ENCODE peak calls at places on chromosomes 12 and 14, in eight cellular contexts. One of them, this sample, is unnamed.
A peak's percentile ranks its signal among the peaks of the same experiment; 100 is the strongest.

GRCh38 chr14:74491952-74492351 is 1.2 kb downstream of the NPC2 start:
- DNase-seq in AML-193: peak; percentile 67
- DNase-seq in foreskin fibroblast: peak; percentile 47
- DNase-seq in HT1080: peak; percentile 44
- DNase-seq in H7: peak; percentile 39
- DNase-seq in fibroblast of lung: peak; percentile 54
- DNase-seq in T-helper 22 cell: no peak
- DNase-seq in germinal center: peak; percentile 19
- DNase-seq in this sample: peak; percentile 63

GRCh38 chr12:106987846-106988245 is 900 bp upstream of the MTERF2 start:
- DNase-seq in T-helper 22 cell: no peak
- DNase-seq in germinal center: no peak
- DNase-seq in H7: no peak
- DNase-seq in foreskin fibroblast: no peak
- DNase-seq in fibroblast of lung: no peak
- DNase-seq in HT1080: no peak
- DNase-seq in AML-193: no peak
- DNase-seq in this sample: no peak

GRCh38 chr12:102249073-102249854 is 51.6 kb upstream of the PMCH start:
- DNase-seq in HT1080: peak; percentile 71
- DNase-seq in germinal center: no peak
- DNase-seq in T-helper 22 cell: no peak
- DNase-seq in AML-193: no peak
- DNase-seq in foreskin fibroblast: no peak
- DNase-seq in H7: no peak
- DNase-seq in fibroblast of lung: no peak
- DNase-seq in this sample: peak; percentile 53

GRCh38 chr14:103581954-103582703 is 19.4 kb downstream of the COA8 start:
- DNase-seq in germinal center: no peak
- DNase-seq in T-helper 22 cell: no peak
- DNase-seq in H7: peak; percentile 56
- DNase-seq in HT1080: no peak
- DNase-seq in AML-193: no peak
- DNase-seq in foreskin fibroblast: no peak
- DNase-seq in fibroblast of lung: no peak
- DNase-seq in this sample: no peak

GRCh38 chr12:108571604-108572165 is 9.3 kb downstream of the ISCU start:
- DNase-seq in foreskin fibroblast: no peak
- DNase-seq in fibroblast of lung: no peak
- DNase-seq in germinal center: no peak
- DNase-seq in T-helper 22 cell: no peak
- DNase-seq in AML-193: no peak
- DNase-seq in H7: no peak
- DNase-seq in HT1080: no peak
- DNase-seq in this sample: no peak

GRCh38 chr12:95789126-95790024 is 1.2 kb downstream of the NTN4 start:
- DNase-seq in AML-193: no peak
- DNase-seq in HT1080: no peak
- DNase-seq in foreskin fibroblast: no peak
- DNase-seq in T-helper 22 cell: no peak
- DNase-seq in germinal center: no peak
- DNase-seq in fibroblast of lung: no peak
- DNase-seq in H7: peak; percentile 59
- DNase-seq in this sample: peak; percentile 39

GRCh38 chr14:71538949-71539659 is 393.1 kb upstream of the RGS6 start:
- DNase-seq in AML-193: no peak
- DNase-seq in fibroblast of lung: peak; percentile 77
- DNase-seq in HT1080: no peak
- DNase-seq in germinal center: no peak
- DNase-seq in T-helper 22 cell: no peak
- DNase-seq in H7: no peak
- DNase-seq in foreskin fibroblast: peak; percentile 32
- DNase-seq in this sample: no peak

GRCh38 chr14:32258574-32258973 is 55.5 kb upstream of the RNU6-8 start:
- DNase-seq in HT1080: no peak
- DNase-seq in T-helper 22 cell: no peak
- DNase-seq in germinal center: no peak
- DNase-seq in foreskin fibroblast: no peak
- DNase-seq in fibroblast of lung: no peak
- DNase-seq in H7: no peak
- DNase-seq in AML-193: no peak
- DNase-seq in this sample: no peak

GRCh38 chr14:53571990-53572389 is 384.6 kb downstream of the BMP4 start:
- DNase-seq in HT1080: no peak
- DNase-seq in H7: peak; percentile 42
- DNase-seq in fibroblast of lung: peak; percentile 67
- DNase-seq in T-helper 22 cell: no peak
- DNase-seq in foreskin fibroblast: no peak
- DNase-seq in AML-193: no peak
- DNase-seq in germinal center: no peak
- DNase-seq in this sample: peak; percentile 11

GRCh38 chr14:77311217-77311616 is 9.5 kb downstream of the POMT2 start:
- DNase-seq in fibroblast of lung: peak; percentile 49
- DNase-seq in germinal center: no peak
- DNase-seq in AML-193: peak; percentile 14
- DNase-seq in T-helper 22 cell: no peak
- DNase-seq in foreskin fibroblast: peak; percentile 59
- DNase-seq in HT1080: no peak
- DNase-seq in H7: no peak
- DNase-seq in this sample: peak; percentile 32

GRCh38 chr14:63273717-63274673 is 44.7 kb downstream of the GPHB5 start:
- DNase-seq in T-helper 22 cell: no peak
- DNase-seq in H7: no peak
- DNase-seq in HT1080: no peak
- DNase-seq in foreskin fibroblast: no peak
- DNase-seq in fibroblast of lung: peak; percentile 45
- DNase-seq in AML-193: no peak
- DNase-seq in germinal center: no peak
- DNase-seq in this sample: peak; percentile 58

GRCh38 chr14:104389326-104390220 is 190.0 kb upstream of the C14orf180 start:
- DNase-seq in fibroblast of lung: no peak
- DNase-seq in germinal center: no peak
- DNase-seq in foreskin fibroblast: no peak
- DNase-seq in T-helper 22 cell: peak; percentile 57
- DNase-seq in HT1080: no peak
- DNase-seq in AML-193: no peak
- DNase-seq in H7: peak; percentile 54
- DNase-seq in this sample: no peak

GRCh38 chr14:32635103-32635719 is 303.5 kb upstream of the NPAS3 start:
- DNase-seq in fibroblast of lung: peak; percentile 84
- DNase-seq in H7: no peak
- DNase-seq in HT1080: peak; percentile 65
- DNase-seq in foreskin fibroblast: peak; percentile 39
- DNase-seq in T-helper 22 cell: no peak
- DNase-seq in AML-193: no peak
- DNase-seq in germinal center: no peak
- DNase-seq in this sample: peak; percentile 22

GRCh38 chr14:105415481-105416428 is 3.9 kb upstream of the MTA1 start:
- DNase-seq in HT1080: no peak
- DNase-seq in fibroblast of lung: no peak
- DNase-seq in AML-193: no peak
- DNase-seq in H7: peak; percentile 26
- DNase-seq in foreskin fibroblast: no peak
- DNase-seq in T-helper 22 cell: no peak
- DNase-seq in germinal center: no peak
- DNase-seq in this sample: no peak

GRCh38 chr12:92408072-92408900 is 262.6 kb upstream of the BTG1 start:
- DNase-seq in H7: peak; percentile 44
- DNase-seq in foreskin fibroblast: no peak
- DNase-seq in T-helper 22 cell: no peak
- DNase-seq in AML-193: peak; percentile 46
- DNase-seq in HT1080: peak; percentile 38
- DNase-seq in germinal center: peak; percentile 50
- DNase-seq in fibroblast of lung: peak; percentile 49
- DNase-seq in this sample: peak; percentile 71

GRCh38 chr12:67645571-67645970 is 3.0 kb upstream of the DYRK2 start:
- DNase-seq in fibroblast of lung: peak; percentile 20
- DNase-seq in AML-193: no peak
- DNase-seq in H7: no peak
- DNase-seq in germinal center: no peak
- DNase-seq in T-helper 22 cell: no peak
- DNase-seq in foreskin fibroblast: peak; percentile 41
- DNase-seq in HT1080: no peak
- DNase-seq in this sample: peak; percentile 57

GRCh38 chr12:77189463-77189862 is 124.1 kb upstream of the E2F7 start:
- DNase-seq in fibroblast of lung: peak; percentile 76
- DNase-seq in germinal center: no peak
- DNase-seq in foreskin fibroblast: peak; percentile 80
- DNase-seq in H7: no peak
- DNase-seq in AML-193: no peak
- DNase-seq in T-helper 22 cell: no peak
- DNase-seq in HT1080: peak; percentile 71
- DNase-seq in this sample: peak; percentile 80

GRCh38 chr14:91138511-91139359 is 24.9 kb downstream of the DGLUCY start:
- DNase-seq in AML-193: peak; percentile 68
- DNase-seq in foreskin fibroblast: peak; percentile 9
- DNase-seq in HT1080: peak; percentile 40
- DNase-seq in H7: peak; percentile 58
- DNase-seq in T-helper 22 cell: no peak
- DNase-seq in fibroblast of lung: peak; percentile 38
- DNase-seq in germinal center: peak; percentile 41
- DNase-seq in this sample: no peak

GRCh38 chr12:57455374-57456144 is 452 bp downstream of the INHBE start:
- DNase-seq in foreskin fibroblast: no peak
- DNase-seq in AML-193: no peak
- DNase-seq in fibroblast of lung: no peak
- DNase-seq in germinal center: no peak
- DNase-seq in T-helper 22 cell: no peak
- DNase-seq in HT1080: no peak
- DNase-seq in H7: peak; percentile 13
- DNase-seq in this sample: peak; percentile 79

GRCh38 chr14:91185721-91186120 is 58.8 kb downstream of the GPR68 start:
- DNase-seq in foreskin fibroblast: peak; percentile 23
- DNase-seq in H7: no peak
- DNase-seq in germinal center: no peak
- DNase-seq in AML-193: no peak
- DNase-seq in T-helper 22 cell: no peak
- DNase-seq in HT1080: no peak
- DNase-seq in fibroblast of lung: peak; percentile 54
- DNase-seq in this sample: peak; percentile 6

GRCh38 chr12:15220961-15221885 is at the start of gene RERG:
- DNase-seq in T-helper 22 cell: peak; percentile 26
- DNase-seq in HT1080: peak; percentile 39
- DNase-seq in AML-193: peak; percentile 46
- DNase-seq in germinal center: peak; percentile 74
- DNase-seq in foreskin fibroblast: peak; percentile 64
- DNase-seq in fibroblast of lung: peak; percentile 81
- DNase-seq in H7: peak; percentile 88
- DNase-seq in this sample: peak; percentile 82

GRCh38 chr12:121839106-121839992 is 19.3 kb downstream of the HPD start:
- DNase-seq in fibroblast of lung: peak; percentile 98
- DNase-seq in HT1080: peak; percentile 93
- DNase-seq in germinal center: peak; percentile 98
- DNase-seq in T-helper 22 cell: peak; percentile 99
- DNase-seq in AML-193: peak; percentile 93
- DNase-seq in foreskin fibroblast: peak; percentile 96
- DNase-seq in H7: peak; percentile 100
- DNase-seq in this sample: peak; percentile 97

This sample was measured in myocyte.